ENCODE peak calls at places on chromosomes 13 and 19, in four cellular contexts. H, P, B and F are unnamed samples.

GRCh38 chr13:34469212-34469983 is 472.7 kb upstream of the NBEA start:
- DNase-seq in H (peak), P (no peak), B (no peak), F (no peak)

GRCh38 chr13:62556973-62557372 is 1141.3 kb upstream of the PCDH20 start:
- DNase-seq in H (no peak), P (no peak), B (peak), F (no peak)

GRCh38 chr19:42198676-42199439 is 18.6 kb downstream of the DEDD2 start:
- DNase-seq in H (no peak), P (no peak), B (no peak), F (peak)

GRCh38 chr13:61136101-61136500 is 279.5 kb downstream of the PCDH20 start:
- DNase-seq in H (no peak), P (no peak), B (no peak), F (no peak)

GRCh38 chr13:20258208-20258962 is 26.3 kb upstream of the GJB6 start:
- DNase-seq in H (no peak), P (no peak), B (no peak), F (no peak)

GRCh38 chr19:33373701-33374405 is at the start of gene CEBPG:
- DNase-seq in H (peak), P (peak), B (peak), F (no peak)

GRCh38 chr19:35030257-35031071 is at the start of gene SCN1B:
- DNase-seq in H (peak), P (peak), B (peak), F (peak)

GRCh38 chr19:56137405-56137804 is 3.7 kb upstream of the ZNF444 start:
- DNase-seq in H (no peak), P (no peak), B (no peak), F (no peak)

GRCh38 chr19:2084993-2085720 is 11.0 kb downstream of the MOB3A start:
- DNase-seq in H (peak), P (no peak), B (no peak), F (no peak)

GRCh38 chr13:95023405-95023804 is 277.8 kb downstream of the ABCC4 start:
- DNase-seq in H (no peak), P (no peak), B (peak), F (no peak)

GRCh38 chr13:106630650-106631049 is 62.7 kb upstream of the ARGLU1 start:
- DNase-seq in H (no peak), P (no peak), B (no peak), F (no peak)

GRCh38 chr19:33476151-33476707 is 45.4 kb downstream of the PEPD start:
- DNase-seq in H (no peak), P (no peak), B (no peak), F (peak)

GRCh38 chr13:80338781-80339577 is 1.9 kb downstream of the SPRY2 start:
- DNase-seq in H (peak), P (peak), B (peak), F (peak)

GRCh38 chr13:52459668-52460067 is 4.4 kb downstream of the CKAP2 start:
- DNase-seq in H (peak), P (no peak), B (peak), F (no peak)

GRCh38 chr19:4151623-4152022 is 1.8 kb upstream of the CREB3L3 start:
- DNase-seq in H (no peak), P (no peak), B (no peak), F (no peak)

GRCh38 chr13:23763328-23763727 is 125.9 kb downstream of the MIPEP start:
- DNase-seq in H (no peak), P (no peak), B (no peak), F (no peak)

GRCh38 chr13:24286624-24287023 is 22.8 kb upstream of the C1QTNF9 start:
- DNase-seq in H (no peak), P (no peak), B (no peak), F (peak)

GRCh38 chr13:95050800-95051620 is 250.2 kb downstream of the ABCC4 start:
- DNase-seq in H (no peak), P (no peak), B (no peak), F (no peak)

GRCh38 chr13:101579291-101579802 is 126.9 kb downstream of the ITGBL1 start:
- DNase-seq in H (peak), P (no peak), B (peak), F (no peak)

GRCh38 chr19:11699931-11700794 is 38.6 kb downstream of the ZNF823 start:
- DNase-seq in H (peak), P (peak), B (peak), F (peak)

GRCh38 chr19:37221136-37221535 is 3.1 kb downstream of the ZNF383 start:
- DNase-seq in H (no peak), P (no peak), B (no peak), F (no peak)

DNA sequence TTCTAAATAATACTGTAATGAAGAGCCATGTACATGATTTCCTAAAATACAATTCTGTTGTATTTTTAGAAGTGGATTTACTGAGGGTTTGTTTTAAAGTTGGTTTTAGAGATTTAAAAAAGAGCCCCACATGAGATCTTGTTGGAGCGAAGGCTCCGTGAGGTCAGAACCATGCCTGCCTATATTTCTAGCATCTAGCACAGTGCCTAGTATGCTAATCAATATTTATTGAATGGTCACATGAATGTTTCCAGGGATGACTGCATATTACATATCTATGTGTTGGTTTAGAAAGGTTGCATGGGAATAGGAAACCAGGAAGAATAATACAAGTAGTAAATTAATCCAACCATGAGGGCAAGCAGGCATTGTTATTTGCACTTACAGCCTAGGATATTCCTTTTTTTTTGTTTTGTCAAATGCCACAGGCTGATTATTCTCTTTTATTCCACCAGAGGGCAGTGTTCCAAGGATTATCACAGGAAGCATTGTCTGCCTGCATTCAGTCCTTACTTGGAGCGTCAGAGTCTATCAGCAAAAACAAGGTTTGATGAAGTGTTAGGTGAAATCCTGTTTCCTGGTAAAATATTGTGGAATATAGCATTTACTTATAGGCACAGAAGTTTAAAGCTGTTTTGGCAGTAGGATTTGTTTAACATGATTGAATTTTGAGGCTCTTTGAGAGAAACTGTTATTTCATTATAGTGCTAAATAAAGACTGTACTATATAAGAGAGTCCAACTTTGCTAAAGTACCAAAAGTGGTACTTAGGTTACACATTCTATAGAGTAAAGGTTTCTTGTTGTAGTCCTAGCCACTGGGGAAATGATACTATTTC is 46.8 kb downstream of the COG3 start:
- DNase-seq in H (peak), P (peak), B (peak), F (no peak)
- H3K27ac ChIP-seq in H (peak), P (peak), B (no peak), F (no peak)

DNA sequence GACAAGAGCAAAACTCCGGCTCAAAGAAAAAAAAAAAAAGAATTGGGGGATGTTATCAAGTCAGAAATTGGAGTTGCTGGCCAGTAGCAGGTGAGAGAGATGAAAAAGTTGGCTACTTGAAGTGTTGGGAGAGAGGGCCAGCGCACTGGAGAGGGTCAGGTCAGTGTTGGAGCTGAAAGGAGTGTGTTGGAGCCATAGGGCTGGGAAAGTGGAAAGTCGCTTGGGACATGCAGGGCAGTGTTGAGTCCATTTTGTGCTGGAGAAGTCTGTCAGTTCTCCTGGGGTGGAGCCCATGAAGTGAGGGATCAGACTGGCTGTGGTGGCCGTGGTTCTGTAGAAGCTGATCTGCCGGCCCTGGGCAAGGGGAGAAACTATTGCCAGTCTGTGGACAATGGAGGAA is 1.7 kb downstream of the PPP1R37 start:
- DNase-seq in H (no peak), P (no peak), B (no peak), F (no peak)
- H3K9ac ChIP-seq in H (no peak), P (no peak), B (no peak), F (no peak)

GRCh38 chr19:55117063-55117635 is 288 bp downstream of the PPP1R12C start:
- DNase-seq in H (no peak), P (no peak), B (no peak), F (peak)

GRCh38 chr19:55116232-55117062 is 990 bp downstream of the PPP1R12C start:
- DNase-seq in H (peak), P (peak), B (peak), F (peak)

GRCh38 chr19:55114566-55115145 is 2.8 kb downstream of the PPP1R12C start:
- DNase-seq in H (no peak), P (no peak), B (no peak), F (no peak)

GRCh38 chr19:55113570-55114039 is 3.8 kb downstream of the PPP1R12C start:
- DNase-seq in H (peak), P (peak), B (peak), F (peak)

GRCh38 chr19:55115446-55116065 is 1.9 kb downstream of the PPP1R12C start:
- DNase-seq in H (peak), P (no peak), B (peak), F (no peak)
- H3K27ac ChIP-seq in H (peak), P (no peak), B (peak), F (no peak)

GRCh38 chr19:49845433-49845832 is 5.5 kb upstream of the PTOV1 start:
- DNase-seq in H (no peak), P (no peak), B (peak), F (no peak)
- H3K9ac ChIP-seq in H (no peak), P (no peak), B (no peak), F (no peak)

DNA sequence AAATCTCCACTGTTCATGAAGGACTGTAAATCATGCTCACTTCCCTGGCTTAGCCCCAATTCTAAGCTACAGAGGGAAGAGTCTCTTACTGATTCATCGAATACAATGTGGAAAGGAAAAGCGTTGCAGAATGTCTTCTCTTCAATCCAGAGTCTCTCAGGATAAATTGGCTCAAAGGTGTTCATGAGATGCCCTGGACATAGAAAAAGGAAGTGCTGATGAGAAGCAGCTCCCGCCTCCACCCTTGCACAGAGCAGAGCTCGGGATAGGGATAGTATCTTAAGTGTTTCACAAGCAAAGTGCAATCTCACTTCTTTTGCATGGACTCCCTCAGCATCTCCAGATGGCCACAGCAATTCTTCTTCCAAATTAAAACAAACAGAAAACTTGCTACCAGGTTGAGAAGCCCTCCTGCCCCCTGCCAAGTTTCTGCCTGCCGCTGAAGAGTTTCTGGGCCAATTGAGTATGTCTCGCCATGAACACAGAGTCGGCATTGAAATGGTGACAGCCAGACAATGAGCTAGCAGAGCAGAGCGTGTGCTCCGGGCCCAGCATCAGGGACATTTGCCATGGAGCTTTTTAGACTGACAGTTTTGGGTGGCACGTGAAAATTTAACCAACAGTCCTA is 85.7 kb downstream of the C13orf42 start:
- DNase-seq in H (no peak), P (no peak), B (no peak), F (no peak)
- H3K27ac ChIP-seq in H (no peak), P (no peak), B (no peak), F (peak)

DNA sequence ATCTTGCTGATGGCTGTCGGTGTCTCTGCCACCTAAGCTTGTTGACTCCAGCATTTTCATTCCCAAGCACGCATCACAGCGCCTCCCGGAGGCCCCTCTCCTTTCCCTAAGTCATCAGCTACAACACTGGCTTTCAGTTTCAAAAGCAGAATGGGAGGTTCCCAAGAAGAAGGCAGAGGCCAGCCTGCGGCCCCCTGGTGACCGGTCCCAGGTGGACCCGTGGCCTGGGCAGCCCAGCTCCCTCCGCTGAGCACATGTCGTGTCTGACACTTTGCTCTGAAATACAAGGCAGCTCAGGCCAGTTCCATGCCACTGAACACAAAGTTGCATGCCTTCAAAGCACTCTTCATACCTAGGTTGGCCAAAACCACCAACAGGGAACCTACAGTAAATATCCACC is 8.5 kb downstream of the MLLT1 start:
- DNase-seq in H (no peak), P (no peak), B (peak), F (peak)
- H3K9ac ChIP-seq in H (peak), P (no peak), B (peak), F (no peak)